ENCODE peak calls at places on chromosomes 11 and 22, in four cellular contexts. O is K562, Y is GM12878, T is HepG2. S is an unnamed sample.

GRCh38 chr11:125517116-125517804 is 21.2 kb upstream of the FEZ1 start:
- DNase-seq in O (peak; percentile 40), Y (no peak), T (no peak), S (peak; percentile 84)

GRCh38 chr11:62792193-62792575 is 378 bp upstream of the TMEM223 start:
- DNase-seq in O (no peak), Y (no peak), T (no peak), S (peak; percentile 38)

GRCh38 chr11:117923773-117924172 is 5.4 kb downstream of the TMPRSS13 start:
- DNase-seq in O (no peak), Y (no peak), T (no peak), S (peak; percentile 28)

GRCh38 chr11:46920709-46921108 is 2.4 kb upstream of the LRP4 start:
- DNase-seq in O (no peak), Y (no peak), T (peak; percentile 29), S (no peak)

GRCh38 chr11:2376751-2377451 is at the start of gene CD81:
- DNase-seq in O (peak; percentile 91), Y (no peak), T (no peak), S (peak; percentile 53)

GRCh38 chr22:38177926-38178604 is 3.6 kb downstream of the PLA2G6 start:
- DNase-seq in O (no peak), Y (no peak), T (peak; percentile 94), S (no peak)

GRCh38 chr22:23763579-23764331 is 965 bp downstream of the C22orf15 start:
- DNase-seq in O (peak; percentile 29), Y (no peak), T (no peak), S (peak; percentile 70)

GRCh38 chr22:19766506-19767426 is 6.2 kb downstream of the TBX1 start:
- DNase-seq in O (peak; percentile 84), Y (no peak), T (no peak), S (peak; percentile 73)

GRCh38 chr11:70170596-70171210 is 32.4 kb upstream of the FADD start:
- DNase-seq in O (no peak), Y (no peak), T (no peak), S (no peak)

GRCh38 chr11:124380585-124380984 is 3.7 kb downstream of the OR8B2 start:
- DNase-seq in O (no peak), Y (no peak), T (no peak), S (no peak)

GRCh38 chr11:27041141-27041869 is 690 bp downstream of the BBOX1 start:
- DNase-seq in O (no peak), Y (no peak), T (no peak), S (no peak)

GRCh38 chr22:28222571-28222970 is 303.5 kb upstream of the PITPNB start:
- DNase-seq in O (no peak), Y (no peak), T (no peak), S (no peak)
- TF ChIP-seq ATF3 in O (no peak), Y (no peak), T (no peak), S (no peak)

DNA sequence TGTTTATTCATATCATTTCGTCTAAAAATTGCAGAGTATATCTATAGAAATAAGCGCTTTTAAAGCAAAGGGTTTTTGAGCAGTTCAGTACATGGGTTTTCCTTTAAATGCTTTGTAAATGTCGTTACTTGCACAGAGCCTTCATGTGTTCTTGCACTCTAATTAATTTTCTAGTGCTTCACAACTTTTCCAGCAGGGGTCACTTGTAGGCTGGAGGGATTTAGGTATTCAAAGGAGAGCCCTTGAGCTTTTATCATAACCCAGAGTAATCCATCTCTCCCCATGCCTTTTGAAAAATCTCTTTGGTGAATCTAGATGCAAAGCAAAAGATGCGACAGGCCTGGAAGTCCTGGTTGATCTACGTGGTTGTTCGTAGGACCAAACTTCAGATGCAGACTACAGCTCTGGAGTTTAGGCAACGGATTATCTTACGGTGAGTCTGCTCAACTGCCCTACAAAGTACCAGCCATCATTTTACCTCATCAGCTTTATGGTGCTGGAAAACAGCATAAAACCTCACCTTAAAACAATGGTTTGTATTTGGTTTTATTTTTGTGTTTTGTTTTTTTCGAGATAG is 60.4 kb downstream of the SFI1 start:
- DNase-seq in O (no peak), Y (no peak), T (peak; percentile 45), S (no peak)
- TF ChIP-seq CBFB in O (no peak), Y (no peak), T (no peak), S (no peak)

GRCh38 chr11:7046474-7046873 is 26.2 kb downstream of the NLRP14 start:
- DNase-seq in O (no peak), Y (no peak), T (no peak), S (no peak)
- TF ChIP-seq ATF3 in O (no peak), Y (no peak), T (no peak), S (no peak)

GRCh38 chr22:40451230-40451629 is 80.8 kb downstream of the SGSM3 start:
- DNase-seq in O (no peak), Y (no peak), T (no peak), S (no peak)

GRCh38 chr22:40450651-40451050 is 80.3 kb downstream of the SGSM3 start:
- DNase-seq in O (no peak), Y (no peak), T (no peak), S (no peak)

GRCh38 chr22:40446203-40446602 is 75.8 kb downstream of the SGSM3 start:
- DNase-seq in O (no peak), Y (no peak), T (no peak), S (no peak)

GRCh38 chr22:40452730-40453487 is 82.5 kb downstream of the SGSM3 start:
- DNase-seq in O (no peak), Y (no peak), T (no peak), S (no peak)

GRCh38 chr22:40449676-40450035 is 79.3 kb downstream of the SGSM3 start:
- DNase-seq in O (no peak), Y (no peak), T (no peak), S (no peak)
- TF ChIP-seq CBFB in O (no peak), Y (no peak), T (no peak), S (no peak)

DNA sequence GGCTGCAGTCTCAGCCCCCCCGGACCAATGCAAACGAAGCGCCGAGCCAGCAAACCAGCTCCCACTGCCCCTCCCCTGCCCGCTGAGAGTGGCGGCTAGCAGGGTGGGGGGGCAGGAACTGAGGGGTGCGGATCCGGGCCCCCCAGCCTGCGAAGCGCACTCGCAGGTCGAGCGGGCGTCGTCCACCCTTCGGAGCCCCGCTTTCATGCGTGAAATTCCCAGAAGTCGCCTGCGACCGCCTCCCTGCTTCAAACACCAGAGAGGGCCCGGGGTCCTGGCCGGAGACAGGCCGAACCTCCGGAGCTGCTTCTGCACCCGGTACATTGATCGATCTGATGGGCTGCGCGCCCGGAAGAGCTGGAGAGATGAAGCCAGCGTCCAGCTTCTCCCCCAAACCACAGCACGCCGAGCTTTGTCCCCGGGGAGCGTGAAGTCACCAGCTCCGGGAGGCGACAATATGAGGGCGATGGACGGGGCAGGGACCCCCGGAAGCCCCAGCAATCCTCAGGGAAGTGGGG is 646 bp upstream of the PATZ1 start:
- DNase-seq in O (peak; percentile 53), Y (no peak), T (peak; percentile 68), S (no peak)
- TF ChIP-seq ATF3 in O (no peak), Y (no peak), T (no peak), S (no peak)

GRCh38 chr11:57182896-57183295 is 1.1 kb downstream of the LRRC55 start:
- DNase-seq in O (no peak), Y (no peak), T (no peak), S (no peak)
- TF ChIP-seq CBFB in O (no peak), Y (no peak), T (no peak), S (no peak)